ENCODE peak calls at places on chromosomes 3 and 15, in four cellular contexts. R is psoas muscle; S is HuH-7; B is naive thymus-derived CD4-positive, alpha-beta T cell. K is an unnamed sample.

GRCh38 chr3:170753421-170754344 is 116.3 kb downstream of the RPL22L1 start:
- DNase-seq in R (no peak), S (no peak), B (no peak), K (no peak)

GRCh38 chr3:146468234-146468931 is 978 bp downstream of the PLSCR2 start:
- DNase-seq in S (no peak), B (no peak), R (no peak), K (no peak)

GRCh38 chr15:89399390-89400120 is 64.9 kb upstream of the POLG start:
- DNase-seq in S (peak; percentile 83), B (no peak), R (no peak), K (no peak)

GRCh38 chr3:150180349-150180748 is 209.7 kb upstream of the PFN2 start:
- DNase-seq in S (no peak), R (no peak), B (no peak), K (no peak)

GRCh38 chr3:101950510-101950909 is 101.2 kb downstream of the NFKBIZ start:
- DNase-seq in S (no peak), R (no peak), B (no peak), K (no peak)

GRCh38 chr3:188905580-188905979 is 266.2 kb upstream of the TPRG1 start:
- DNase-seq in S (no peak), B (no peak), R (no peak), K (no peak)

GRCh38 chr3:196604548-196604947 is 34.9 kb upstream of the NRROS start:
- DNase-seq in B (peak; percentile 80), S (no peak), R (no peak), K (no peak)

GRCh38 chr3:133075027-133075426 is 36.8 kb downstream of the TMEM108 start:
- DNase-seq in R (no peak), B (no peak), S (no peak), K (no peak)

GRCh38 chr15:80991446-80991845 is 1.8 kb upstream of the MESD start:
- DNase-seq in R (peak; percentile 73), S (no peak), B (peak; percentile 29), K (no peak)

GRCh38 chr3:149009732-149010131 is 18.4 kb downstream of the GYG1 start:
- DNase-seq in B (no peak), S (no peak), R (no peak), K (no peak)

GRCh38 chr3:37383323-37383722 is 208.9 kb upstream of the LRRFIP2 start:
- DNase-seq in S (no peak), B (no peak), R (no peak), K (no peak)

GRCh38 chr3:16013563-16013962 is 160.9 kb upstream of the GALNT15 start:
- DNase-seq in R (no peak), S (no peak), B (no peak), K (no peak)

GRCh38 chr15:92020765-92021164 is 167.3 kb downstream of the SLCO3A1 start:
- DNase-seq in R (no peak), S (no peak), B (no peak), K (no peak)